ENCODE peak calls at places on chromosomes 3 and 15, in five cellular contexts. Z is stomach, X is endothelial cell of umbilical vein, U is HepG2, T is suprapubic skin. K is an unnamed sample.

GRCh38 chr3:187261541-187261969 is 30.0 kb downstream of the MASP1 start:
- DNase-seq in Z (no peak), X (no peak), U (no peak), T (no peak), K (no peak)

GRCh38 chr3:187767266-187768032 is 22.2 kb upstream of the BCL6 start:
- DNase-seq in Z (no peak), X (no peak), U (no peak), T (no peak), K (no peak)

GRCh38 chr3:127044996-127045395 is 62.1 kb downstream of the PLXNA1 start:
- DNase-seq in Z (peak; percentile 43), X (no peak), U (no peak), T (no peak), K (no peak)

GRCh38 chr3:175511219-175511780 is 652.2 kb downstream of the NAALADL2 start:
- DNase-seq in Z (no peak), X (no peak), U (no peak), T (no peak), K (no peak)

GRCh38 chr15:69090197-69090948 is 70.1 kb upstream of the GLCE start:
- DNase-seq in Z (no peak), X (no peak), U (no peak), T (no peak), K (no peak)

GRCh38 chr15:37166402-37166801 is 66.1 kb upstream of the MEIS2 start:
- DNase-seq in Z (no peak), X (no peak), U (no peak), T (no peak), K (no peak)

GRCh38 chr3:15097889-15098288 is 1.1 kb downstream of the RBSN start:
- DNase-seq in Z (no peak), X (no peak), U (no peak), T (no peak), K (no peak)

GRCh38 chr3:9770276-9770812 is 597 bp upstream of the CAMK1 start:
- DNase-seq in Z (peak; percentile 94), X (no peak), U (peak; percentile 74), T (peak; percentile 94), K (no peak)

GRCh38 chr3:135779590-135780235 is 185.8 kb upstream of the PPP2R3A start:
- DNase-seq in Z (no peak), X (no peak), U (no peak), T (no peak), K (no peak)

GRCh38 chr3:188179006-188179966 is 25.3 kb downstream of the LPP start:
- DNase-seq in Z (no peak), X (no peak), U (no peak), T (no peak), K (no peak)

GRCh38 chr15:97189152-97189551 is 771.4 kb upstream of the ARRDC4 start:
- DNase-seq in Z (no peak), X (no peak), U (no peak), T (no peak), K (no peak)

GRCh38 chr15:56215769-56216168 is 27.9 kb downstream of the RFX7 start:
- DNase-seq in Z (no peak), X (no peak), U (no peak), T (no peak), K (no peak)

GRCh38 chr3:32443471-32443870 is 51.8 kb downstream of the CMTM7 start:
- DNase-seq in Z (no peak), X (peak; percentile 96), U (no peak), T (no peak), K (no peak)

GRCh38 chr15:40308844-40309189 is 1.1 kb upstream of the PLCB2 start:
- DNase-seq in Z (no peak), X (no peak), U (no peak), T (no peak), K (no peak)

GRCh38 chr15:68299436-68299835 is 21.9 kb downstream of the FEM1B start:
- DNase-seq in Z (no peak), X (no peak), U (no peak), T (no peak), K (no peak)

GRCh38 chr3:189588061-189588817 is 43.0 kb upstream of the TP63 start:
- DNase-seq in Z (no peak), X (no peak), U (no peak), T (no peak), K (no peak)

GRCh38 chr3:138675393-138675792 is 66.8 kb downstream of the FAIM start:
- DNase-seq in Z (no peak), X (no peak), U (no peak), T (no peak), K (no peak)

GRCh38 chr3:182309120-182309519 is 484.2 kb upstream of the ATP11B start:
- DNase-seq in Z (no peak), X (no peak), U (peak; percentile 2), T (no peak), K (no peak)

GRCh38 chr15:57033715-57034439 is 115.4 kb downstream of the TCF12 start:
- DNase-seq in Z (no peak), X (no peak), U (peak; percentile 72), T (no peak), K (no peak)

GRCh38 chr3:16294854-16295253 is 29.8 kb downstream of the OXNAD1 start:
- DNase-seq in Z (no peak), X (no peak), U (no peak), T (no peak), K (no peak)

DNA sequence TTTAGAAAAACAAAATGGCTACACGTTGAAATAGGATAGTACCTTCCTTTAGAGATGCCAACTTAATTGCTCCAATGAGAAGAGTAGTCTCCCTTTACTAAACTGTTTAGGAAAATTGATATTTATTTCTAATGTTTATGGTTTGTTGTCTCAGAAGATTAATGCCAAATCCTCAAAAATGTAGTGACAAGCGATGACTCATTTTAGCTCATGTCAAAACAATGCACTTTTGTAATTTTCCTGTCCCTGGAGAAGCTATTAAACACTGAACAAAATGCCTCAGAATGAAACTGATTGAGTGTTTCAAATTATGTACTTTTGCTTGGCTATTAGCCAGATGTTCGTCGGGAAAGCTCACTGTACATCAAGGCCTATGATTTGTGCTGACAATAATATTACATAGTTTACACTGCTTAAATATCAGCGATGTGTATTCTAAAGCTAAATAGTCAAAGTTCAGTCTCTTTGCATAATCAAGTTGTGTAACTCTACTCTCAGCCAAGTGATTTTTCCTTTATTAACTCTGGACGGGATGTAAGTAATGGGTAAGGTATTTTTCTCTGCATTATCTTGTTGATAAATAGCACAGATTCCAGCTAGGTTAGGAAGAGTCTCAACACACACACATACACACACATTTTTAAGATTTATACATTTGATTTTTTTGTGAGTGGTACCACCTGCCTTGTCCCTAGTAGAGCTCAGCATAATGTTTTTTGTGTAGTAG is 83.7 kb downstream of the CMSS1 start:
- DNase-seq in Z (no peak), X (peak; percentile 92), U (peak; percentile 94), T (no peak), K (peak; percentile 67)
- TF ChIP-seq POLR2AphosphoS5 in Z (peak; percentile 14), X (peak; percentile 25), U (no peak), T (peak; percentile 60), K (no peak)

DNA sequence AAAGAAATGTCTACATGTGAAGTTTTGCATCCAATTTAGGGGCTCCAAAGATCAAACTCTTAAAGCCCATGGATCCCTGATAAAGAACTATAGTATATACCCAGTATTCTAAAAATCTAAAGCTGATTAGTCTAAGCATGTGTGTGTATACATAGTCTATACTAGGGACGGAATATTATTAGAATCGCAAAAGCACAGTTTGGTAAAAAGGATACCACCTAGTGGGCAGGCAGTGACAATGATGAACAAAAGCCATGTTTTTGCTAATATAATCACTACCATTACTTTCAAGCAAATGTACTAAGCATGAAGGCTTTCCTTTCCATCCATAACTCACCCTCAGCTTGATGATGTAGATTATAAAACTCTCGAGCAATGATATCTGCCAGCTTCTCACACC is 16.5 kb downstream of the POLQ start:
- DNase-seq in Z (no peak), X (peak; percentile 31), U (peak; percentile 3), T (no peak), K (no peak)
- TF ChIP-seq CTCF in Z (no peak), X (peak; percentile 45), U (peak; percentile 34), T (no peak), K (peak; percentile 50)

GRCh38 chr3:160403028-160403545 is 3.6 kb downstream of the SMC4 start:
- DNase-seq in Z (no peak), X (peak; percentile 57), U (no peak), T (no peak), K (no peak)
- H3K4me1 ChIP-seq in Z (peaks cover 15% of the 10 kb centered on the region), X (peaks cover 27% of the 10 kb centered on the region), U (peaks cover 25% of the 10 kb centered on the region), T (peaks cover 37% of the 10 kb centered on the region), K (peaks cover 22% of the 10 kb centered on the region)

GRCh38 chr3:149417174-149417573 is 39.7 kb upstream of the TM4SF1 start:
- DNase-seq in Z (no peak), X (no peak), U (no peak), T (no peak), K (no peak)
- TF ChIP-seq POLR2AphosphoS5 in Z (no peak), X (no peak), U (no peak), T (no peak), K (no peak)

GRCh38 chr3:171977860-171978259 is 61.5 kb upstream of the FNDC3B start:
- DNase-seq in Z (no peak), X (no peak), U (no peak), T (no peak), K (no peak)

GRCh38 chr3:171979081-171979480 is 60.3 kb upstream of the FNDC3B start:
- DNase-seq in Z (no peak), X (no peak), U (no peak), T (no peak), K (no peak)

GRCh38 chr3:171977426-171977825 is 62.0 kb upstream of the FNDC3B start:
- DNase-seq in Z (no peak), X (no peak), U (no peak), T (no peak), K (no peak)

GRCh38 chr3:171976526-171976925 is 62.9 kb upstream of the FNDC3B start:
- DNase-seq in Z (no peak), X (peak; percentile 35), U (no peak), T (no peak), K (no peak)

GRCh38 chr3:171978390-171978789 is 61.0 kb upstream of the FNDC3B start:
- DNase-seq in Z (no peak), X (no peak), U (no peak), T (no peak), K (no peak)
- TF ChIP-seq CTCF in Z (no peak), X (no peak), U (no peak), T (no peak), K (no peak)

GRCh38 chr3:46102059-46102779 is 74.9 kb upstream of the XCR1 start:
- DNase-seq in Z (no peak), X (no peak), U (no peak), T (no peak), K (no peak)

GRCh38 chr3:46107682-46108081 is 80.4 kb upstream of the XCR1 start:
- DNase-seq in Z (no peak), X (no peak), U (no peak), T (no peak), K (no peak)

GRCh38 chr3:46102780-46103130 is 75.5 kb upstream of the XCR1 start:
- DNase-seq in Z (no peak), X (no peak), U (no peak), T (no peak), K (no peak)

GRCh38 chr3:46104706-46105105 is 77.4 kb upstream of the XCR1 start:
- DNase-seq in Z (no peak), X (no peak), U (no peak), T (no peak), K (no peak)

GRCh38 chr3:46105313-46105919 is 78.1 kb upstream of the XCR1 start:
- DNase-seq in Z (no peak), X (no peak), U (no peak), T (no peak), K (no peak)
- H3K4me1 ChIP-seq in Z (no peaks in the 10 kb centered on the region), X (no peaks in the 10 kb centered on the region), U (no peaks in the 10 kb centered on the region), T (peaks cover 8% of the 10 kb centered on the region), K (no peaks in the 10 kb centered on the region)

K was measured in Panc1.